ENCODE peak calls at places on chromosomes 2 and 18, in four cellular contexts. W is RPMI7951, T is HEK293T, X is heart right ventricle. R is an unnamed sample.

GRCh38 chr2:47631840-47632398 is 151.0 kb upstream of the MSH6 start:
- DNase-seq in T (no peak), W (peak), X (no peak), R (peak)

GRCh38 chr2:39068757-39069515 is 51.9 kb downstream of the SOS1 start:
- DNase-seq in T (no peak), X (no peak), W (no peak), R (no peak)

GRCh38 chr2:163205696-163206267 is 367.2 kb upstream of the KCNH7 start:
- DNase-seq in T (no peak), W (no peak), X (no peak), R (no peak)

GRCh38 chr2:27990030-27990590 is 99.6 kb downstream of the BABAM2 start:
- DNase-seq in T (no peak), X (no peak), W (no peak), R (no peak)

GRCh38 chr2:239951825-239952224 is 73.3 kb downstream of the NDUFA10 start:
- DNase-seq in X (no peak), T (no peak), W (no peak), R (no peak)

GRCh38 chr2:189437931-189438330 is 3.3 kb upstream of the WDR75 start:
- DNase-seq in T (no peak), X (no peak), W (no peak), R (no peak)

GRCh38 chr2:37656512-37657423 is 14.7 kb downstream of the CDC42EP3 start:
- DNase-seq in T (no peak), W (peak), X (no peak), R (no peak)

GRCh38 chr18:49666045-49666444 is 104.2 kb downstream of the LIPG start:
- DNase-seq in X (no peak), W (no peak), T (no peak), R (no peak)

GRCh38 chr2:144011098-144011497 is 508.8 kb downstream of the ZEB2 start:
- DNase-seq in W (no peak), X (no peak), T (no peak), R (no peak)